ENCODE peak calls at places on chromosomes 2 and 18, in eight cellular contexts. F, M, J, Z, Y, O, I and S are unnamed samples.

GRCh38 chr2:25377822-25378421 is 36.2 kb upstream of the DNMT3A start:
- DNase-seq in Z (no peak), F (no peak), O (no peak), Y (no peak), M (no peak), I (no peak), J (peak), S (no peak)

GRCh38 chr2:132669854-132670103 is 226 bp downstream of the LYPD1 start:
- DNase-seq in O (no peak), I (no peak), Y (no peak), J (no peak), F (no peak), M (no peak), Z (no peak), S (no peak)

GRCh38 chr2:217794133-217794986 is 208.4 kb downstream of the TNS1 start:
- DNase-seq in M (no peak), F (no peak), Y (no peak), O (no peak), I (no peak), J (no peak), Z (no peak), S (no peak)

GRCh38 chr2:25664531-25665307 is 8.7 kb downstream of the DTNB start:
- DNase-seq in J (no peak), Y (peak), Z (no peak), M (no peak), F (peak), I (peak), O (peak), S (peak)

GRCh38 chr2:25833566-25833965 is 44.7 kb downstream of the ASXL2 start:
- DNase-seq in J (no peak), M (no peak), F (no peak), I (no peak), O (no peak), Y (no peak), Z (no peak), S (peak)

GRCh38 chr2:98419977-98420725 is 24.5 kb upstream of the INPP4A start:
- DNase-seq in I (no peak), J (no peak), Y (no peak), O (no peak), Z (no peak), F (no peak), M (no peak), S (no peak)

GRCh38 chr2:215537621-215538020 is 101.8 kb upstream of the FN1 start:
- DNase-seq in O (no peak), Y (peak), M (no peak), Z (no peak), J (no peak), F (no peak), I (no peak), S (no peak)

GRCh38 chr2:187461294-187462261 is 13.5 kb upstream of the CALCRL start:
- DNase-seq in Y (no peak), O (no peak), Z (no peak), M (peak), I (no peak), J (no peak), F (peak), S (no peak)

GRCh38 chr2:165630276-165630675 is 160.8 kb downstream of the CSRNP3 start:
- DNase-seq in Y (peak), Z (no peak), J (no peak), M (no peak), F (no peak), I (no peak), O (no peak), S (no peak)

GRCh38 chr2:15983496-15983895 is 43.1 kb downstream of the MYCN start:
- DNase-seq in Z (no peak), Y (no peak), F (no peak), J (no peak), M (no peak), I (no peak), O (no peak), S (no peak)

GRCh38 chr18:43789234-43790000 is 512.1 kb upstream of the SYT4 start:
- DNase-seq in F (no peak), Y (peak), O (no peak), J (no peak), M (no peak), I (no peak), Z (no peak), S (no peak)

GRCh38 chr2:230666885-230667712 is 45.5 kb upstream of the CAB39 start:
- DNase-seq in O (no peak), J (no peak), I (no peak), F (no peak), Z (no peak), M (no peak), Y (no peak), S (no peak)

GRCh38 chr18:41690332-41691110 is 264.5 kb upstream of the PIK3C3 start:
- DNase-seq in J (no peak), Y (no peak), I (no peak), F (no peak), Z (no peak), M (no peak), O (no peak), S (no peak)

GRCh38 chr2:168601739-168602138 is 145.7 kb downstream of the CERS6 start:
- DNase-seq in F (no peak), Y (no peak), I (no peak), O (no peak), J (no peak), M (no peak), Z (no peak), S (no peak)

GRCh38 chr2:160245614-160246156 is 45.6 kb upstream of the ITGB6 start:
- DNase-seq in I (no peak), O (no peak), M (no peak), J (no peak), Y (no peak), F (no peak), Z (no peak), S (no peak)

GRCh38 chr2:121558329-121558728 is 27.6 kb downstream of the RNU4ATAC start:
- DNase-seq in O (peak), Z (no peak), F (no peak), J (no peak), Y (no peak), I (no peak), M (no peak), S (no peak)

GRCh38 chr2:161122772-161123530 is 37.3 kb upstream of the TANK start:
- DNase-seq in Z (no peak), J (no peak), I (peak), M (no peak), Y (peak), O (no peak), F (peak), S (peak)

GRCh38 chr2:163731735-163732134 is 4.1 kb downstream of the FIGN start:
- DNase-seq in F (no peak), Y (no peak), J (no peak), O (no peak), M (no peak), I (no peak), Z (no peak), S (no peak)

GRCh38 chr2:205692095-205692494 is 9.8 kb downstream of the NRP2 start:
- DNase-seq in I (no peak), Z (no peak), O (no peak), F (no peak), M (no peak), Y (no peak), J (no peak), S (no peak)

GRCh38 chr2:109342451-109342850 is 213.4 kb downstream of the SH3RF3 start:
- DNase-seq in I (no peak), Y (no peak), O (no peak), F (no peak), M (no peak), J (no peak), Z (no peak), S (no peak)

GRCh38 chr2:241202268-241202585 is 13.8 kb downstream of the ANO7 start:
- DNase-seq in O (no peak), J (no peak), F (no peak), I (no peak), Y (no peak), M (no peak), Z (no peak), S (no peak)

GRCh38 chr18:66867653-66868052 is 263.8 kb upstream of the CDH19 start:
- DNase-seq in M (no peak), F (no peak), J (no peak), Z (no peak), Y (peak), O (no peak), I (no peak), S (no peak)

GRCh38 chr2:240421396-240421795 is 14.1 kb upstream of the GPC1 start:
- DNase-seq in I (peak), Y (no peak), O (no peak), M (no peak), F (peak), Z (no peak), J (no peak), S (no peak)

GRCh38 chr18:42174909-42175308 is 219.9 kb downstream of the PIK3C3 start:
- DNase-seq in M (no peak), J (no peak), I (no peak), Z (no peak), O (no peak), Y (peak), F (no peak), S (no peak)

GRCh38 chr2:238236571-238236970 is 3.3 kb downstream of the HES6 start:
- DNase-seq in Z (no peak), I (no peak), O (no peak), M (no peak), Y (no peak), J (peak), F (no peak), S (no peak)

GRCh38 chr2:150630587-150631235 is 143.2 kb upstream of the RND3 start:
- DNase-seq in I (no peak), F (no peak), M (no peak), J (no peak), Y (peak), O (no peak), Z (no peak), S (no peak)

GRCh38 chr18:47545613-47546012 is 294.2 kb upstream of the SKOR2 start:
- DNase-seq in J (no peak), F (no peak), Z (no peak), I (no peak), Y (no peak), O (no peak), M (no peak), S (no peak)

GRCh38 chr2:159562248-159562647 is 54.1 kb downstream of the BAZ2B start:
- DNase-seq in Z (no peak), I (no peak), J (no peak), M (no peak), O (no peak), Y (no peak), F (no peak), S (no peak)

GRCh38 chr2:10085852-10086148 is 5.6 kb upstream of the CYS1 start:
- DNase-seq in F (no peak), M (no peak), J (no peak), Z (no peak), Y (no peak), O (no peak), I (no peak), S (no peak)

GRCh38 chr2:199956062-199956380 is 639 bp downstream of the MAIP1 start:
- DNase-seq in F (no peak), I (no peak), Z (no peak), M (no peak), J (no peak), O (peak), Y (peak), S (peak)

GRCh38 chr2:84919885-84920580 is 14.6 kb downstream of the TMSB10 start:
- DNase-seq in J (no peak), Z (no peak), F (peak), M (no peak), Y (peak), I (peak), O (peak), S (peak)

GRCh38 chr2:211760103-211760502 is 778.5 kb downstream of the ERBB4 start:
- DNase-seq in M (no peak), J (no peak), O (no peak), Y (no peak), Z (no peak), F (no peak), I (no peak), S (no peak)

GRCh38 chr2:238698451-238699306 is 149.2 kb upstream of the TWIST2 start:
- DNase-seq in F (no peak), J (no peak), I (no peak), Y (no peak), M (no peak), O (no peak), Z (no peak), S (no peak)

GRCh38 chr2:33411765-33412164 is 64.7 kb upstream of the RASGRP3 start:
- DNase-seq in Z (no peak), I (no peak), Y (no peak), O (no peak), F (no peak), J (no peak), M (no peak), S (no peak)

GRCh38 chr2:23824777-23825212 is 102.1 kb downstream of the ATAD2B start:
- DNase-seq in J (no peak), I (no peak), F (no peak), M (no peak), O (peak), Y (peak), Z (no peak), S (peak)

GRCh38 chr18:47863041-47863440 is 67.4 kb downstream of the SMAD2 start:
- DNase-seq in J (no peak), F (no peak), Y (no peak), O (no peak), I (no peak), Z (no peak), M (no peak), S (no peak)

GRCh38 chr2:72789241-72789640 is 36.6 kb downstream of the EXOC6B start:
- DNase-seq in Z (no peak), F (no peak), Y (no peak), J (no peak), I (no peak), O (no peak), M (no peak), S (no peak)

GRCh38 chr18:79905389-79905911 is 46.0 kb downstream of the SLC66A2 start:
- DNase-seq in M (no peak), O (no peak), J (peak), Z (no peak), Y (no peak), I (peak), F (peak), S (no peak)

GRCh38 chr2:101330253-101330921 is 21.9 kb upstream of the RNF149 start:
- DNase-seq in M (no peak), J (peak), F (no peak), Z (no peak), I (no peak), Y (no peak), O (no peak), S (peak)

GRCh38 chr18:35458677-35459441 is 38.9 kb downstream of the INO80C start:
- DNase-seq in F (peak), M (no peak), J (peak), Y (no peak), Z (no peak), I (no peak), O (no peak), S (peak)

DNA sequence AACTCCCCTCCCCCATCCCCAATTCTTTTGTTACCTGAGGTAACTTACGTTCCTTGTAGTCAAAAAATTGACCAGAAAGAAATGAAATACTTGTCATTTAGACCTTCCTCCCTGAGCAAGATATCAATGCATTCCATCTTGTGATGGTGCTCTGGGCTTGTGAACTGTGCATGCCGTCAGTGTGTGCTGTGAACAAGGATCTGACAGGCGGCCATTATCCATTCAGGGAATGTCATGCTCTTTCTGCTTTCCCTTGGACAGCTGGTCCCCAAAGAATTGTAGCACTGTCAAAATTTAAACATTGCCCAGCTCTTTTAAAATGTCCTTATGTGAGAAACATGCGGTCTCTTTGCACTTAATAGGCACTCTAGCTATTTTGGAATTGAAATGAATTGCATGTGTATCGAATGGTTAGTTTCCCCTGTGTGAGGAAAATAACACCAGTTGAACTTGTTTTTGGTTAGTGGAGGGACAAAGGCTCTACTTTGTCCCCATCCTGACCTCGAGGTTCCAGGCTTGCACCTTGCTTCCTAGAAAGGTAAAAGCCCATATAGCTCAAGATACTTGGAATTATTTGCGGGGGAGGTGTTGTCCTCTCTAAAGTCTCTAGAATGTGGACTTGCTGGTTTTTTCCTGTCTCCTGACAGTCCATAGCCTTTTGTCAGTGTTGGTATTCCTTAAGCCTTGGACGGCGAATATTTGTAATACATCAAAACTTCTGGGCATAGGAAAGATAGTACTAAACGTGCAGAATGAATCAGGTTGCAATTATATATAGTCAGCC is 350.9 kb downstream of the NUP35 start:
- DNase-seq in Z (no peak), F (no peak), O (no peak), Y (no peak), M (no peak), J (no peak), I (no peak), S (no peak)
- H3K27ac ChIP-seq in Z (no peak), F (no peak), O (no peak), Y (no peak), M (no peak), J (no peak), I (no peak), S (no peak)

DNA sequence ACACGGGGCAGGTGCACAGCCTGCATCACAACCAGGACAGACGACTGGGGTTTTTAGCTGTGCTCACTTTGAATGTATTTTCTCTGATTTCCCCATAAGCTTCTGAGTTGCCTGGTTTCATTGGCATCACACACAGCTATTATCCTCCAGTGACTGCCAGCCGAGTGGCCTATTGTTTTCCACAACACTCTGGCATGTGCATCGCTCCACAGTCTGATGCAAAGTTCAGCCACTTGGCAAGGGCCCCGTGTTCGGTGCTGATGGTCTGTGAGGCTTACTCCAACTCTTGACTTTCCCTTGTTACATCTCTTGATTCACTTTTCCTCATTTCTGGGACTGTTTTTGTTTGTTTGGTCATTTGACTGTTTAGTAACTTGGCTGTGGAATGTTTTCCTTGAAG is 593.1 kb downstream of the CBLN2 start:
- DNase-seq in Z (no peak), J (no peak), I (no peak), F (no peak), M (no peak), Y (no peak), O (no peak), S (no peak)
- H3K4me3 ChIP-seq in Z (no peak), J (no peak), I (no peak), F (no peak), M (no peak), Y (no peak), O (no peak), S (no peak)

GRCh38 chr18:63477972-63478371 is 1.2 kb downstream of the SERPINB5 start:
- DNase-seq in Y (peak), J (no peak), M (no peak), I (no peak), O (no peak), Z (no peak), F (no peak), S (peak)
- H3K27ac ChIP-seq in Y (no peak), J (no peak), M (no peak), I (no peak), O (no peak), Z (no peak), F (no peak), S (no peak)

DNA sequence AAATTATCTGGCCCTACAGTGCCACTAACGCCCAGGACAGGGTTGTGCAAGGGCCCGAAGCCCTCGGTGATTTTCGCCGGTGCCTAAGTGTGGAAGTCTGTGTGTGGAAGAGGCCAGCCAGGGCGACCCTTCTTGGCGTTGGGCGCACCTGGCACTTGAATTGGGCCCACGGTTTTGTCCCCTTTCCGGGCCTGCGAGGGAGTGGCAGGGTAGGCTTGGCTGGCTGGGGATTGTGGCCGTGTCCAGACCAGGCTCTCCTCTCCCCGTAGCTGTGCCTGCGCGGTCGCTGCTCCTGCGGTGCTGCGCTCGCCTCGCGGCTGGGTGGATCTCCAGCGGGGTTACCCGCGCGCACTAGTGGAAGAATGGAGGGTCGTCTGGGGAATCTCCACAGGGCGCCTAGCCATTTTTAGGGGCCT is 16.2 kb downstream of the EVX2 start:
- DNase-seq in M (no peak), F (no peak), J (no peak), O (no peak), Z (no peak), Y (no peak), I (no peak), S (no peak)
- H3K4me3 ChIP-seq in M (no peak), F (no peak), J (no peak), O (no peak), Z (peak), Y (no peak), I (peak), S (peak)

GRCh38 chr2:54577944-54578667 is 122.0 kb downstream of the SPTBN1 start:
- DNase-seq in F (no peak), M (no peak), Y (peak), O (no peak), I (no peak), Z (no peak), J (no peak), S (no peak)

GRCh38 chr2:54577035-54577434 is 120.9 kb downstream of the SPTBN1 start:
- DNase-seq in I (no peak), M (no peak), O (no peak), Z (no peak), F (no peak), Y (no peak), J (no peak), S (peak)

GRCh38 chr2:54579061-54579681 is 123.0 kb downstream of the SPTBN1 start:
- DNase-seq in F (no peak), Z (no peak), O (no peak), J (no peak), I (no peak), Y (no peak), M (no peak), S (no peak)

GRCh38 chr2:54579682-54580349 is 123.7 kb downstream of the SPTBN1 start:
- DNase-seq in Z (no peak), Y (no peak), J (no peak), O (peak), F (no peak), M (peak), I (no peak), S (peak)

DNA sequence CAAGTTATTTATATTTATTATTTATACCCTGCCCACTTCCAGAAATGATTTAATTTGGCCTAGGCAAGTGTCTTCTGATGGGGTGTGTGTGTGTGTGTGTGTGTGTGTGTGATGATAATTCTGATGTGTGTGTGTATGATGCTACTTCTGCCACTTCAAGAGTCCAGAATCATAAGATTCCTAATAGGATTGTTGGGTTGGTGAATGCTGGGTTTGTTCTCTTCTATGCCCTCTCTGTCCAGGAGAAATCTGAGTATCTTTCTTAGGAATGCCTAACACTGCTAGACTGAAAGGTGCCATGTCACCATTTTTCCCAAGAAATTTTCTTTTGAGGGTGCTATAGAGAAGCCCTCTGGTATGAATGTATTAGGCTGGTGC is 122.5 kb downstream of the SPTBN1 start:
- DNase-seq in F (no peak), I (no peak), M (no peak), O (no peak), Y (no peak), J (no peak), Z (no peak), S (no peak)
- H3K27ac ChIP-seq in F (peak), I (no peak), M (no peak), O (peak), Y (no peak), J (peak), Z (no peak), S (peak)

GRCh38 chr2:46315103-46315890 is 18.1 kb downstream of the EPAS1 start:
- DNase-seq in O (no peak), J (peak), I (peak), F (peak), M (no peak), Y (peak), Z (peak), S (peak)
- H3K4me3 ChIP-seq in O (no peak), J (no peak), I (peak), F (no peak), M (no peak), Y (no peak), Z (peak), S (no peak)